ENCODE peak calls at places on chromosomes 7 and 10, in five cellular contexts. One of them, this sample, is unnamed.

GRCh38 chr7:22563115-22563514 is 63.1 kb upstream of the STEAP1B start:
- DNase-seq in colonic mucosa: no peak
- DNase-seq in uterus: no peak
- DNase-seq in MM.1S: peak; percentile 76
- DNase-seq in AG09319: no peak
- DNase-seq in this sample: no peak

GRCh38 chr10:80202934-80203834 is 2.2 kb downstream of the ANXA11 start:
- DNase-seq in colonic mucosa: peak; percentile 75
- DNase-seq in uterus: peak; percentile 75
- DNase-seq in MM.1S: peak; percentile 80
- DNase-seq in AG09319: peak; percentile 60
- DNase-seq in this sample: peak; percentile 54

GRCh38 chr10:89224697-89225443 is 17.8 kb upstream of the CH25H start:
- DNase-seq in colonic mucosa: no peak
- DNase-seq in uterus: peak; percentile 30
- DNase-seq in MM.1S: no peak
- DNase-seq in AG09319: no peak
- DNase-seq in this sample: no peak

GRCh38 chr10:12221323-12222298 is 25.6 kb downstream of the CDC123 start:
- DNase-seq in colonic mucosa: no peak
- DNase-seq in uterus: no peak
- DNase-seq in MM.1S: no peak
- DNase-seq in AG09319: no peak
- DNase-seq in this sample: no peak

GRCh38 chr10:78199759-78200158 is 166.1 kb downstream of the RPS24 start:
- DNase-seq in colonic mucosa: no peak
- DNase-seq in uterus: no peak
- DNase-seq in MM.1S: no peak
- DNase-seq in AG09319: no peak
- DNase-seq in this sample: no peak

GRCh38 chr10:50932113-50932512 is 46.7 kb upstream of the A1CF start:
- DNase-seq in colonic mucosa: no peak
- DNase-seq in uterus: no peak
- DNase-seq in MM.1S: no peak
- DNase-seq in AG09319: no peak
- DNase-seq in this sample: no peak

GRCh38 chr7:158266817-158267736 is 320.5 kb downstream of the PTPRN2 start:
- DNase-seq in colonic mucosa: peak; percentile 71
- DNase-seq in uterus: no peak
- DNase-seq in MM.1S: no peak
- DNase-seq in AG09319: no peak
- DNase-seq in this sample: no peak

GRCh38 chr7:44292876-44293560 is 32.4 kb downstream of the CAMK2B start:
- DNase-seq in colonic mucosa: peak; percentile 12
- DNase-seq in uterus: no peak
- DNase-seq in MM.1S: no peak
- DNase-seq in AG09319: no peak
- DNase-seq in this sample: no peak

GRCh38 chr7:143002106-143002505 is 24.8 kb downstream of the OR9A2 start:
- DNase-seq in colonic mucosa: no peak
- DNase-seq in uterus: no peak
- DNase-seq in MM.1S: peak; percentile 61
- DNase-seq in AG09319: no peak
- DNase-seq in this sample: peak; percentile 23

GRCh38 chr10:46540412-46541016 is 15.9 kb downstream of the GPRIN2 start:
- DNase-seq in colonic mucosa: no peak
- DNase-seq in uterus: peak; percentile 1
- DNase-seq in MM.1S: no peak
- DNase-seq in AG09319: no peak
- DNase-seq in this sample: no peak

GRCh38 chr10:46325021-46325420 is 38.2 kb downstream of the ANTXRL start:
- DNase-seq in colonic mucosa: no peak
- DNase-seq in uterus: no peak
- DNase-seq in MM.1S: no peak
- DNase-seq in AG09319: no peak
- DNase-seq in this sample: no peak

GRCh38 chr10:118523775-118524174 is 71.7 kb downstream of the PRLHR start:
- DNase-seq in colonic mucosa: no peak
- DNase-seq in uterus: no peak
- DNase-seq in MM.1S: no peak
- DNase-seq in AG09319: no peak
- DNase-seq in this sample: no peak

GRCh38 chr7:50362712-50363282 is 58.3 kb downstream of the IKZF1 start:
- DNase-seq in colonic mucosa: no peak
- DNase-seq in uterus: no peak
- DNase-seq in MM.1S: no peak
- DNase-seq in AG09319: no peak
- DNase-seq in this sample: no peak

GRCh38 chr10:87661861-87662785 is 2.4 kb downstream of the PAPSS2 start:
- DNase-seq in colonic mucosa: no peak
- DNase-seq in uterus: no peak
- DNase-seq in MM.1S: no peak
- DNase-seq in AG09319: no peak
- DNase-seq in this sample: no peak

GRCh38 chr7:87452279-87452678 is 23.2 kb downstream of the ABCB4 start:
- DNase-seq in colonic mucosa: no peak
- DNase-seq in uterus: no peak
- DNase-seq in MM.1S: no peak
- DNase-seq in AG09319: no peak
- DNase-seq in this sample: no peak

GRCh38 chr7:29194594-29195417 is at the start of gene CHN2:
- DNase-seq in colonic mucosa: peak; percentile 76
- DNase-seq in uterus: peak; percentile 39
- DNase-seq in MM.1S: peak; percentile 76
- DNase-seq in AG09319: no peak
- DNase-seq in this sample: peak; percentile 47

GRCh38 chr10:88125766-88126165 is 262.3 kb downstream of the PTEN start:
- DNase-seq in colonic mucosa: no peak
- DNase-seq in uterus: no peak
- DNase-seq in MM.1S: no peak
- DNase-seq in AG09319: no peak
- DNase-seq in this sample: no peak

GRCh38 chr7:184768-185264 is 7.6 kb upstream of the FAM20C start:
- DNase-seq in colonic mucosa: no peak
- DNase-seq in uterus: no peak
- DNase-seq in MM.1S: no peak
- DNase-seq in AG09319: peak; percentile 41
- DNase-seq in this sample: no peak

GRCh38 chr7:106618480-106618879 is 42.5 kb downstream of the CCDC71L start:
- DNase-seq in colonic mucosa: no peak
- DNase-seq in uterus: no peak
- DNase-seq in MM.1S: no peak
- DNase-seq in AG09319: no peak
- DNase-seq in this sample: no peak

GRCh38 chr7:12941512-12941911 is 254.1 kb downstream of the ARL4A start:
- DNase-seq in colonic mucosa: no peak
- DNase-seq in uterus: no peak
- DNase-seq in MM.1S: no peak
- DNase-seq in AG09319: no peak
- DNase-seq in this sample: no peak

GRCh38 chr7:153859239-153859638 is 193.0 kb upstream of the DPP6 start:
- DNase-seq in colonic mucosa: no peak
- DNase-seq in uterus: no peak
- DNase-seq in MM.1S: no peak
- DNase-seq in AG09319: no peak
- DNase-seq in this sample: no peak

GRCh38 chr10:32985781-32986350 is 27.8 kb upstream of the ITGB1 start:
- DNase-seq in colonic mucosa: no peak
- DNase-seq in uterus: no peak
- DNase-seq in MM.1S: no peak
- DNase-seq in AG09319: no peak
- DNase-seq in this sample: no peak

GRCh38 chr10:6203331-6204062 is 765 bp downstream of the PFKFB3 start:
- DNase-seq in colonic mucosa: peak; percentile 58
- DNase-seq in uterus: peak; percentile 38
- DNase-seq in MM.1S: peak; percentile 54
- DNase-seq in AG09319: no peak
- DNase-seq in this sample: peak; percentile 91

GRCh38 chr10:126210051-126210651 is 178.1 kb downstream of the ADAM12 start:
- DNase-seq in colonic mucosa: no peak
- DNase-seq in uterus: no peak
- DNase-seq in MM.1S: no peak
- DNase-seq in AG09319: no peak
- DNase-seq in this sample: no peak

GRCh38 chr7:52555805-52556204 is 479.6 kb upstream of the POM121L12 start:
- DNase-seq in colonic mucosa: no peak
- DNase-seq in uterus: no peak
- DNase-seq in MM.1S: peak; percentile 78
- DNase-seq in AG09319: no peak
- DNase-seq in this sample: no peak

GRCh38 chr10:21352886-21353285 is 172.6 kb downstream of the SKIDA1 start:
- DNase-seq in colonic mucosa: no peak
- DNase-seq in uterus: no peak
- DNase-seq in MM.1S: no peak
- DNase-seq in AG09319: no peak
- DNase-seq in this sample: no peak

GRCh38 chr10:125039354-125039769 is 97.4 kb downstream of the ZRANB1 start:
- DNase-seq in colonic mucosa: no peak
- DNase-seq in uterus: no peak
- DNase-seq in MM.1S: no peak
- DNase-seq in AG09319: no peak
- DNase-seq in this sample: no peak

DNA sequence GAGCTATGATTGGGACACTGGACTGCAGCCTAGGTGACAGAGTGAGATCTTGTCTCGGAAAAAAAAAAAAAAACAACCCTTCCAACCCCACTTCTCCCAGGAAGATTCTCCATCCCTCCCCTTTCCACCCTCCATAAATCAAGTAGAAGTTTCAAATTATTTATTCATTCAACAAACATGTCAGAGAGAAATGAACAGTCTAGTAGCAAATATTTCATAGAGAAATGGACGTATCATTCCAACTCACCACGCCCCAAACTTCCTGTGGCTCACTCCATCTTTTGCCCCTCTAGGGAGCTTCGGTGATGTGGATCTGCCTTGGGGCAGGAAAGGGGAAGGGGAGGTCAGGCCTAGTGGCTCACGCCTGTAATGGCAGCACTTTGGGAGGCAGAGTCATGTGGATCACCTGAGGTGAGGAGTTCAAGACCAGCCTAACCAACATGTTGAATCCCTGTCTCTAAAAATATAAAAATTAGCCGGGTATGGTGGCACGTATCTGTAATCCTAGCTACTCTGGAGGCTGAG is 638 bp upstream of the TRAPPC14 start:
- DNase-seq in colonic mucosa: no peak
- DNase-seq in uterus: no peak
- DNase-seq in MM.1S: no peak
- DNase-seq in AG09319: no peak
- DNase-seq in this sample: no peak
- TF ChIP-seq CTCF in colonic mucosa: no peak
- TF ChIP-seq CTCF in uterus: no peak
- TF ChIP-seq CTCF in MM.1S: no peak
- TF ChIP-seq CTCF in AG09319: no peak
- TF ChIP-seq CTCF in this sample: no peak

GRCh38 chr7:130697791-130698190 is 11.4 kb upstream of the TSGA13 start:
- DNase-seq in colonic mucosa: no peak
- DNase-seq in uterus: no peak
- DNase-seq in MM.1S: no peak
- DNase-seq in AG09319: no peak
- DNase-seq in this sample: no peak

GRCh38 chr7:130695840-130696239 is 9.5 kb upstream of the TSGA13 start:
- DNase-seq in colonic mucosa: no peak
- DNase-seq in uterus: no peak
- DNase-seq in MM.1S: peak; percentile 52
- DNase-seq in AG09319: peak; percentile 4
- DNase-seq in this sample: peak; percentile 37

GRCh38 chr7:130701650-130702049 is 15.3 kb upstream of the TSGA13 start:
- DNase-seq in colonic mucosa: no peak
- DNase-seq in uterus: no peak
- DNase-seq in MM.1S: no peak
- DNase-seq in AG09319: no peak
- DNase-seq in this sample: no peak

GRCh38 chr7:130700760-130701159 is 14.4 kb upstream of the TSGA13 start:
- DNase-seq in colonic mucosa: no peak
- DNase-seq in uterus: no peak
- DNase-seq in MM.1S: no peak
- DNase-seq in AG09319: no peak
- DNase-seq in this sample: no peak

DNA sequence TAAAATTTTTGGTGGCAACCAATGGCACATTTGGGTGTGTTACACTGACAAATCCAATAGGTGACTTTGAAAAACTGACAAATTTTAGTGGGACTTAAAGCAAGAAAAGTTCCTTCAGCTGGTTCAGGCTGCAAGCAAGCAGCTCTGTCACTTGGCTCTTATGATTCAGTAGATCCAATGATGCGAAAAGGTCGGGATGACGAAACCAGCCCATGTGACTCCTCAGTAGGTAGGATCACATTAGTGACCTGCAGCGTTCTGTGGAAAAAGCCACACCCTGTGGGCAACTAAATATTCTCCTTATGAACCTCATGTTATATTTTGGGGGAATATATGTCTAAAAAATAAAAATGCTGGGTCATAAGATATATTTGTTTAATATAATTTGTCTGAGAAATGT is 13.3 kb upstream of the TSGA13 start:
- DNase-seq in colonic mucosa: no peak
- DNase-seq in uterus: no peak
- DNase-seq in MM.1S: no peak
- DNase-seq in AG09319: no peak
- DNase-seq in this sample: no peak
- TF ChIP-seq CTCF in colonic mucosa: no peak
- TF ChIP-seq CTCF in uterus: no peak
- TF ChIP-seq CTCF in MM.1S: no peak
- TF ChIP-seq CTCF in AG09319: no peak
- TF ChIP-seq CTCF in this sample: no peak

DNA sequence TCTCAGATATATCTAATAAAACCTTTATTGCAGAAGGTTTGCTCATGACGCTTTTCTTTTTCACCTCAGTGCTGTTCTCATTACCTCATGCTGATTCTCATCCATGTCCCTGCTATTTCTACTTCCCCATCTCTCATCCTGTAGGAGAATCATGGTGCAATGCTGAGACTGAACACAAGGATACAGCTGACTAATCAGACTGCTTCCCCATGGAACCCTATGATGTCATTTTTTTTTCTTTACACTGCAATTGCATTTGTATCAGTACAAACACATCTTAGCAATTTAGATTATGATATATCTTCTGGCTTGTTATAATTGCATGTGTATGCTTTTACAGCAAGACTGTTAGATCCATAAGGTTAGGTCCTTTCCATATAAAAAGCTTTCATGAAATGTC is 93.7 kb downstream of the SEMA3A start:
- DNase-seq in colonic mucosa: no peak
- DNase-seq in uterus: no peak
- DNase-seq in MM.1S: no peak
- DNase-seq in AG09319: no peak
- DNase-seq in this sample: no peak
- TF ChIP-seq CTCF in colonic mucosa: no peak
- TF ChIP-seq CTCF in uterus: no peak
- TF ChIP-seq CTCF in MM.1S: no peak
- TF ChIP-seq CTCF in AG09319: no peak
- TF ChIP-seq CTCF in this sample: no peak

DNA sequence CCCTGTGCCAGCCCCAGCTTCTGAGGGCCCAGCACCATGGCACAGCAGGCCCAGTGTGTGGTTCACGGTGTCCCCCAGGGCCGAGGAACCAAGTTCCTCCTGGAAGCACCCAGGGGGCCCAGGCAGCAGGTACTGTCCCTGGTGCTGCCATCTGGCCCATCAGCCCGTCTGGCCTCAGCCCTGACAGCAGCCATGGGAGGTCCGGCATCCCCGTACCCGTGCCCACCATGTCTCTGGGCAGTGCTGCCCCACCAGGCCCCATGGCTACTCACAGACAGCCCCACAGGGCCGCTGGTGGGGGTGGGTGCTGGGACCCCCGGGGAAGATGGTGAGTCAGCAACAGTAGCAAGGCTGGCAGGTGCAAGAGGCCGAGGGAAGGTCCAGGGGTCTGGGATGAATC is 32.8 kb downstream of the STK32C start:
- DNase-seq in colonic mucosa: no peak
- DNase-seq in uterus: no peak
- DNase-seq in MM.1S: no peak
- DNase-seq in AG09319: no peak
- DNase-seq in this sample: no peak
- TF ChIP-seq CTCF in colonic mucosa: no peak
- TF ChIP-seq CTCF in uterus: no peak
- TF ChIP-seq CTCF in MM.1S: no peak
- TF ChIP-seq CTCF in AG09319: no peak
- TF ChIP-seq CTCF in this sample: no peak